ENCODE peak calls at places on chromosomes 2 and 18, in nine cellular contexts. E is cardiac muscle cell, V is fibroblast of lung, Q is kidney, B is endodermal cell, P is esophagus muscularis mucosa, U is heart left ventricle, D is left ventricle myocardium inferior, H is ovary. J is an unnamed sample.

GRCh38 chr2:96537734-96538486 is 1.4 kb downstream of the ARID5A start:
- DNase-seq in Q (peak), U (no peak), P (no peak), B (peak), H (no peak), V (no peak), E (no peak), D (no peak), J (no peak)

GRCh38 chr2:166519391-166519962 is 25.4 kb upstream of the SCN7A start:
- DNase-seq in E (peak), U (no peak), P (no peak), H (no peak), Q (no peak), B (peak), D (no peak), V (no peak), J (no peak)

GRCh38 chr2:207248702-207249355 is 83.1 kb upstream of the KLF7 start:
- DNase-seq in U (no peak), D (no peak), Q (no peak), B (no peak), P (no peak), V (peak), H (no peak), E (no peak), J (no peak)

GRCh38 chr2:241965931-241966412 is 96.4 kb downstream of the RTP5 start:
- DNase-seq in B (peak), H (peak), V (peak), P (no peak), Q (peak), E (peak), U (peak), D (no peak), J (peak)

GRCh38 chr2:223477318-223477717 is 124.8 kb downstream of the SCG2 start:
- DNase-seq in B (no peak), U (no peak), Q (no peak), H (no peak), V (peak), E (no peak), P (no peak), D (no peak), J (no peak)

GRCh38 chr2:137925599-137925998 is 38.7 kb upstream of the HNMT start:
- DNase-seq in B (no peak), P (no peak), V (peak), H (no peak), E (no peak), U (no peak), D (no peak), Q (no peak), J (no peak)

GRCh38 chr2:25386662-25387478 is 45.1 kb upstream of the DNMT3A start:
- DNase-seq in B (peak), D (no peak), E (no peak), Q (no peak), U (no peak), V (no peak), P (no peak), H (no peak), J (no peak)

GRCh38 chr18:7038330-7038846 is 79.2 kb downstream of the LAMA1 start:
- DNase-seq in U (peak), B (peak), V (peak), H (peak), E (peak), D (peak), Q (peak), P (no peak), J (peak)

GRCh38 chr2:188291142-188291616 is 495 bp upstream of the GULP1 start:
- DNase-seq in Q (no peak), E (peak), H (no peak), V (peak), U (peak), D (peak), B (peak), P (no peak), J (peak)

GRCh38 chr2:240568678-240569522 is 616 bp downstream of the RNPEPL1 start:
- DNase-seq in B (peak), H (peak), Q (peak), E (peak), U (peak), V (peak), D (peak), P (no peak), J (peak)

GRCh38 chr2:241870611-241871537 is 1.3 kb downstream of the RTP5 start:
- DNase-seq in V (no peak), P (no peak), Q (peak), D (no peak), B (no peak), E (no peak), U (peak), H (no peak), J (no peak)

GRCh38 chr2:196233033-196233807 is 61.8 kb upstream of the STK17B start:
- DNase-seq in H (no peak), B (no peak), U (peak), Q (no peak), V (peak), E (peak), D (no peak), P (no peak), J (peak)

GRCh38 chr2:3606370-3607124 is 11.6 kb downstream of the COLEC11 start:
- DNase-seq in D (no peak), V (no peak), U (no peak), P (peak), E (no peak), H (peak), B (no peak), Q (peak), J (no peak)

GRCh38 chr2:37809525-37809924 is 115.6 kb upstream of the RMDN2 start:
- DNase-seq in E (peak), Q (no peak), V (peak), P (peak), B (peak), H (peak), D (no peak), U (peak), J (peak)

GRCh38 chr2:6512584-6512983 is 353.1 kb downstream of the CMPK2 start:
- DNase-seq in E (no peak), U (no peak), H (no peak), Q (no peak), P (no peak), V (no peak), B (no peak), D (no peak), J (no peak)

GRCh38 chr2:46873632-46874068 is 42.0 kb downstream of the MCFD2 start:
- DNase-seq in H (peak), E (peak), Q (peak), U (peak), B (peak), P (peak), V (peak), D (peak), J (peak)

GRCh38 chr2:28360742-28361293 is 31.8 kb upstream of the FOSL2 start:
- DNase-seq in V (peak), E (peak), P (no peak), B (peak), Q (peak), U (peak), D (peak), H (no peak), J (no peak)

GRCh38 chr18:50749945-50750344 is 69.9 kb downstream of the MRO start:
- DNase-seq in E (no peak), Q (no peak), D (no peak), V (no peak), B (peak), H (no peak), U (no peak), P (no peak), J (no peak)

GRCh38 chr2:20171445-20171977 is 53.4 kb downstream of the SDC1 start:
- DNase-seq in P (no peak), U (no peak), D (no peak), H (no peak), E (no peak), B (peak), Q (no peak), V (no peak), J (no peak)

GRCh38 chr2:54041135-54041534 is 70.3 kb upstream of the PSME4 start:
- DNase-seq in H (no peak), E (no peak), D (no peak), B (no peak), Q (no peak), P (no peak), U (no peak), V (peak), J (no peak)

GRCh38 chr18:40293311-40293710 is 1661.7 kb upstream of the PIK3C3 start:
- DNase-seq in Q (no peak), H (no peak), U (no peak), P (no peak), D (no peak), E (peak), V (no peak), B (no peak), J (no peak)

GRCh38 chr2:129915303-129915840 is 64.1 kb upstream of the RAB6C start:
- DNase-seq in B (peak), H (no peak), P (peak), V (no peak), D (no peak), E (no peak), Q (no peak), U (no peak), J (no peak)

GRCh38 chr18:48901145-48902022 is 49.4 kb downstream of the SMAD7 start:
- DNase-seq in H (no peak), E (no peak), Q (no peak), U (no peak), D (no peak), B (no peak), P (no peak), V (no peak), J (no peak)

GRCh38 chr2:240374085-240374907 is 61.2 kb upstream of the GPC1 start:
- DNase-seq in Q (peak), P (no peak), U (peak), E (peak), B (peak), H (peak), D (peak), V (peak), J (peak)

GRCh38 chr2:26738481-26738880 is 25.6 kb upstream of the SLC35F6 start:
- DNase-seq in P (no peak), D (no peak), V (no peak), H (no peak), B (no peak), U (no peak), Q (no peak), E (no peak), J (no peak)

GRCh38 chr18:35174093-35174731 is 66.6 kb upstream of the ZNF397 start:
- DNase-seq in B (no peak), E (peak), V (no peak), Q (no peak), D (no peak), H (no peak), P (no peak), U (no peak), J (no peak)

GRCh38 chr18:13465126-13465446 is 246.5 kb downstream of the LDLRAD4 start:
- DNase-seq in P (no peak), V (no peak), H (no peak), Q (no peak), U (no peak), E (no peak), D (no peak), B (no peak), J (no peak)

GRCh38 chr18:13463526-13463925 is 245.0 kb downstream of the LDLRAD4 start:
- DNase-seq in D (no peak), U (no peak), B (peak), E (no peak), P (no peak), V (no peak), H (no peak), Q (no peak), J (no peak)

GRCh38 chr18:13465476-13465875 is 246.9 kb downstream of the LDLRAD4 start:
- DNase-seq in P (no peak), E (no peak), D (no peak), V (no peak), H (no peak), Q (no peak), B (peak), U (no peak), J (no peak)

GRCh38 chr18:13462686-13463085 is 244.1 kb downstream of the LDLRAD4 start:
- DNase-seq in H (no peak), E (no peak), U (no peak), V (no peak), B (peak), D (no peak), P (no peak), Q (no peak), J (no peak)

DNA sequence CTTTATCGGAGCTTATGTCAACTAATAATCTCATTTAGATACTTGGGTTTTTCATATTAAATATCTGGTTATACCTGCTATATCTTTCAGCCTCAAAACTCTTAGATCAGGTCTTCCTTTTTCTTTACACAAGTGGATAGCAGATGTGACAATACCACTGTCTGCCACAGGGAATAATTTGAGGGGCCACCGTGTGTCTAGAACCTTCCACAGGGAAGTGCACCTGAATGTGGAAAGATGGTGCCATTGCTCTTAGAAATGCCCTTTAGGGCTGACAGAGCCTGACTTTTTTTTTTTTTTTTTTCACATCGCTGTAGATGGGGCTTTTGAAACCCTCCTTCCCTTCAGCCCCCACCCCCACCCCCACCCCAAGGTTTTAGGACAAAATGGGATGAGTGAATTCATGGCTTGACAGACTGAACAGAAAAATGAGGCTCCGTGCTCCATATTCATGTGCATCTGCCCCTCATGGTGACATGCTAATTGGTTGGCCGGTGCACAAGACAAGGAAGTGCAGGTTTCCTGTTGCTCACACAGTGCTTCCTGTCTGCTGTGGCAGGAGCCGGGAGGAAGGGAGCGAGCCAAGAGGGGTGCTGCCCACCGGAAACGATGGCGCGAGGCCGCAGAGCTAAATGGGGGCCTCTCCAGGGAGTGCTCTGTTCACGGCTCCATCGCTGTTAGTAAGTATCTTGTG is 246.0 kb downstream of the LDLRAD4 start:
- DNase-seq in H (no peak), P (no peak), V (peak), Q (no peak), U (peak), B (peak), E (peak), D (peak), J (peak)
- H3K4me3 ChIP-seq in H (no peak), P (no peak), V (no peak), Q (no peak), U (peak), B (no peak), E (no peak), D (peak), J (no peak)

GRCh38 chr2:33497177-33497787 is 20.8 kb downstream of the RASGRP3 start:
- DNase-seq in E (peak), U (no peak), P (no peak), D (no peak), B (no peak), V (peak), Q (no peak), H (no peak), J (no peak)

GRCh38 chr2:33495683-33496082 is 19.2 kb downstream of the RASGRP3 start:
- DNase-seq in U (no peak), D (no peak), P (no peak), B (no peak), H (no peak), V (no peak), E (no peak), Q (no peak), J (no peak)

GRCh38 chr2:33494155-33494779 is 17.8 kb downstream of the RASGRP3 start:
- DNase-seq in B (no peak), H (no peak), P (no peak), U (no peak), V (peak), E (no peak), D (no peak), Q (no peak), J (no peak)

GRCh38 chr2:33494877-33495641 is 18.6 kb downstream of the RASGRP3 start:
- DNase-seq in Q (no peak), V (no peak), P (no peak), B (no peak), E (no peak), D (no peak), H (no peak), U (no peak), J (no peak)

DNA sequence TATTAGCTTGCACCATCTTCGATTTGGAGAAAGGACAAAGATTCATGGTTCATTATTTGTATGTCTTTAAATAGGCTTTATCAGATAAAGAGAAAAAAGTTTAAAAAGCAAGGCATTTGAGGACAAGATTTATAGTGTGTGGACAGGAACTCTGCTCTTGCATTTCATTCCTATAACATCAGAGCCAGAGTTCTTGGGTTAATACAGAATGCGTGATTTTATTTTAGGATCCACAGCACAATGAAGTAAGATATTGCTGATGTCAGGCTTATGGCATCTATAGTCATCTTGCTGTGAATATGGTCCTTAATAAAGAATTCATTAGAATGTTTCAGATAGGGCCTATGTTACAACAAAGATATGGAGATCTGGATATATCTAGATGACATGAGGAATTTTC is 19.7 kb downstream of the RASGRP3 start:
- DNase-seq in Q (no peak), P (no peak), B (no peak), V (peak), D (no peak), E (no peak), U (no peak), H (no peak), J (no peak)
- H3K27ac ChIP-seq in Q (no peak), P (no peak), B (no peak), V (no peak), D (no peak), E (no peak), U (no peak), H (no peak), J (no peak)

DNA sequence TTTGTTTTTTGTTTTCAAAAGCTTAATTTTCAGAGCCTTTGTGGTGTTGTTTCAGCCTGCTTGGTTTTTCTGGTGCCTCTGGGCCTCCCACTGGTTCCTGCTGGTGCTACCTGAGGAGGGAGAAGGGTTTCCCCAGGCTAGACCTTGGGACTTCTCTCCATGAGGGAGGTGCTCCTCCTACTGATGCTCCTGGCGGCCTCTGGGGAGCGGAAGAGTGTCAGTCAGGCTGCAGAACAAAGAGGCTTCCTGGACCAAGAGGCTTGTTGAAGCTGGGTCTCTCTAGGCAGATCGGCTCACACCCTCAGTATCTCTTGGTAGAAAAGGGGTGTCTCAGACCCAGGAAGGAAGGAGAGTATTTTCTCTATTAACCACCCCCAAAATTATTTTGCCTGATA is 32.2 kb downstream of the RFX8 start:
- DNase-seq in U (no peak), H (no peak), P (no peak), V (no peak), D (no peak), Q (no peak), B (peak), E (no peak), J (no peak)
- TF ChIP-seq CTCF in U (no peak), H (no peak), P (no peak), V (no peak), D (no peak), Q (no peak), B (peak), E (peak), J (no peak)

DNA sequence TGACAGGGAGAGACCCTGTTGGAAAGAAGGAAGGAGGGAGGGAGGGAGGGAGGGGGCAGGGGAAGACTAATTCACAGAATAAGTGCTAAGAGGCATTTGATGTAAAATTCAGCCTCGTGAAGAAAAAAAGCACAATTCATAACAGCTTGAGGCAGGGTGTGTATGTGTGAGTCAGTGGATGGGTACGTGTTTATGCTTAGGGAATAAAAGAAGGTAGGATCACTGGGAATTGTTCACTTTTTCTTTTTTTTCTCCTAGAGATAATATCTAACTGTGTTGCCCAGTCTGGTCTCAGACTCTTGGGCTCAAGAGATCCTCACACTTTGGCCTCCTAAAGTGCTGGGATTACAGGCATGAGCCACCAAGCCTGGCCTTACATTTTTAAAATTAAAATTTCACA is 39.2 kb downstream of the WDR33 start:
- DNase-seq in V (peak), Q (no peak), E (peak), P (no peak), D (no peak), B (no peak), H (no peak), U (no peak), J (no peak)
- H3K4me3 ChIP-seq in V (no peak), Q (no peak), E (no peak), P (no peak), D (no peak), B (no peak), H (no peak), U (no peak), J (no peak)

DNA sequence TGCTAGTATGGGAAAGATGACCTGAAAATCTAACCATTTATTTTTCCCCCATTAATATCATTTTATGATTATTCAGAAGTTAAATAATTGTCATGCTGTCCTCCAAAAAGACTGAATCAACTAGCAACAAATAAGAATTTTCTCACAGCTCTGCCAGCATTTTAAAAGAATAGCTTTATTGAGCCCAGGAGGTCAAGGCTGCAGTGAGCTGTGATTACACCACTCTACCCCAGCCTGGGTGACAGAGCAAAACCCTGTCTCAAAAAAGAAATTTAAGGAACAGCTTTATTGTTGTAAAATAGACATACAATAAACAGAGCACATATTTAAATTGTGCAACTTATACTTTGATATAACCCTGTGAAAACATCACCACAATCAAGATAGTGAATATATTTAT is 24.8 kb upstream of the IL1A start:
- DNase-seq in D (no peak), V (no peak), U (no peak), H (no peak), Q (no peak), P (no peak), B (no peak), E (no peak), J (no peak)
- H3K27ac ChIP-seq in D (no peak), V (no peak), U (no peak), H (no peak), Q (no peak), P (no peak), B (no peak), E (no peak), J (no peak)

GRCh38 chr18:25103468-25104155 is 248.4 kb downstream of the ZNF521 start:
- DNase-seq in H (no peak), E (no peak), U (no peak), P (no peak), V (no peak), D (no peak), Q (no peak), B (no peak), J (no peak)

GRCh38 chr18:25102657-25103056 is 249.3 kb downstream of the ZNF521 start:
- DNase-seq in H (no peak), B (no peak), D (no peak), U (no peak), Q (no peak), V (no peak), P (no peak), E (no peak), J (no peak)

GRCh38 chr18:25097119-25098114 is 254.5 kb downstream of the ZNF521 start:
- DNase-seq in B (no peak), P (no peak), Q (no peak), E (peak), H (no peak), U (no peak), V (peak), D (no peak), J (no peak)

GRCh38 chr18:25099838-25100393 is 252.1 kb downstream of the ZNF521 start:
- DNase-seq in D (no peak), B (no peak), P (no peak), E (peak), Q (no peak), U (peak), H (peak), V (no peak), J (no peak)
- TF ChIP-seq CTCF in D (no peak), B (no peak), P (no peak), E (peak), Q (no peak), U (no peak), H (no peak), V (no peak), J (no peak)

GRCh38 chr2:18132697-18133096 is 254.2 kb downstream of the KCNS3 start:
- DNase-seq in U (no peak), E (peak), Q (no peak), B (no peak), H (no peak), D (no peak), V (peak), P (no peak), J (no peak)
- H3K4me3 ChIP-seq in U (no peak), E (no peak), Q (no peak), B (no peak), H (no peak), D (no peak), V (no peak), P (no peak), J (no peak)

J was measured in body of pancreas.